ENCODE peak calls at places on chromosomes 11 and 22, in nine cellular contexts. One of them, this sample, is unnamed.

GRCh38 chr11:39724404-39724803 is 1735.0 kb downstream of the LRRC4C start:
- DNase-seq in Caco-2: no peak
- DNase-seq in H1: no peak
- DNase-seq in Peyer's patch: no peak
- DNase-seq in tibial nerve: no peak
- DNase-seq in body of pancreas: no peak
- DNase-seq in A549: no peak
- DNase-seq in dorsolateral prefrontal cortex: no peak
- DNase-seq in fibroblast of mammary gland: no peak
- DNase-seq in this sample: no peak

GRCh38 chr11:57543601-57544000 is 6.2 kb downstream of the SMTNL1 start:
- DNase-seq in Caco-2: peak
- DNase-seq in H1: no peak
- DNase-seq in Peyer's patch: peak
- DNase-seq in tibial nerve: no peak
- DNase-seq in body of pancreas: no peak
- DNase-seq in A549: no peak
- DNase-seq in dorsolateral prefrontal cortex: no peak
- DNase-seq in fibroblast of mammary gland: no peak
- DNase-seq in this sample: no peak

GRCh38 chr22:45656577-45656976 is 15.1 kb upstream of the ATXN10 start:
- DNase-seq in Caco-2: no peak
- DNase-seq in H1: no peak
- DNase-seq in Peyer's patch: no peak
- DNase-seq in tibial nerve: no peak
- DNase-seq in body of pancreas: no peak
- DNase-seq in A549: no peak
- DNase-seq in dorsolateral prefrontal cortex: no peak
- DNase-seq in fibroblast of mammary gland: no peak
- DNase-seq in this sample: no peak

GRCh38 chr11:12529041-12529440 is 145.2 kb upstream of the TEAD1 start:
- DNase-seq in Caco-2: no peak
- DNase-seq in H1: no peak
- DNase-seq in Peyer's patch: no peak
- DNase-seq in tibial nerve: no peak
- DNase-seq in body of pancreas: no peak
- DNase-seq in A549: no peak
- DNase-seq in dorsolateral prefrontal cortex: no peak
- DNase-seq in fibroblast of mammary gland: no peak
- DNase-seq in this sample: no peak

GRCh38 chr11:65791719-65792213 is 4.9 kb downstream of the OVOL1 start:
- DNase-seq in Caco-2: no peak
- DNase-seq in H1: no peak
- DNase-seq in Peyer's patch: peak
- DNase-seq in tibial nerve: no peak
- DNase-seq in body of pancreas: no peak
- DNase-seq in A549: no peak
- DNase-seq in dorsolateral prefrontal cortex: no peak
- DNase-seq in fibroblast of mammary gland: no peak
- DNase-seq in this sample: no peak

GRCh38 chr11:27372159-27372558 is 9.1 kb upstream of the CCDC34 start:
- DNase-seq in Caco-2: no peak
- DNase-seq in H1: no peak
- DNase-seq in Peyer's patch: no peak
- DNase-seq in tibial nerve: no peak
- DNase-seq in body of pancreas: no peak
- DNase-seq in A549: no peak
- DNase-seq in dorsolateral prefrontal cortex: no peak
- DNase-seq in fibroblast of mammary gland: no peak
- DNase-seq in this sample: no peak

GRCh38 chr22:39282642-39283311 is 36.6 kb downstream of the RPL3 start:
- DNase-seq in Caco-2: no peak
- DNase-seq in H1: no peak
- DNase-seq in Peyer's patch: no peak
- DNase-seq in tibial nerve: no peak
- DNase-seq in body of pancreas: no peak
- DNase-seq in A549: no peak
- DNase-seq in dorsolateral prefrontal cortex: no peak
- DNase-seq in fibroblast of mammary gland: no peak
- DNase-seq in this sample: no peak

GRCh38 chr11:116730568-116730967 is 42.2 kb downstream of the BUD13 start:
- DNase-seq in Caco-2: peak
- DNase-seq in H1: no peak
- DNase-seq in Peyer's patch: no peak
- DNase-seq in tibial nerve: no peak
- DNase-seq in body of pancreas: no peak
- DNase-seq in A549: no peak
- DNase-seq in dorsolateral prefrontal cortex: no peak
- DNase-seq in fibroblast of mammary gland: peak
- DNase-seq in this sample: no peak

GRCh38 chr22:39959640-39960447 is at the start of gene TMA7B:
- DNase-seq in Caco-2: no peak
- DNase-seq in H1: no peak
- DNase-seq in Peyer's patch: no peak
- DNase-seq in tibial nerve: no peak
- DNase-seq in body of pancreas: no peak
- DNase-seq in A549: peak
- DNase-seq in dorsolateral prefrontal cortex: peak
- DNase-seq in fibroblast of mammary gland: peak
- DNase-seq in this sample: no peak

GRCh38 chr11:61683116-61683515 is 2.9 kb downstream of the DAGLA start:
- DNase-seq in Caco-2: no peak
- DNase-seq in H1: no peak
- DNase-seq in Peyer's patch: no peak
- DNase-seq in tibial nerve: no peak
- DNase-seq in body of pancreas: no peak
- DNase-seq in A549: no peak
- DNase-seq in dorsolateral prefrontal cortex: no peak
- DNase-seq in fibroblast of mammary gland: no peak
- DNase-seq in this sample: no peak

GRCh38 chr11:15775051-15775541 is 581.2 kb downstream of the SOX6 start:
- DNase-seq in Caco-2: no peak
- DNase-seq in H1: no peak
- DNase-seq in Peyer's patch: no peak
- DNase-seq in tibial nerve: no peak
- DNase-seq in body of pancreas: no peak
- DNase-seq in A549: no peak
- DNase-seq in dorsolateral prefrontal cortex: no peak
- DNase-seq in fibroblast of mammary gland: no peak
- DNase-seq in this sample: no peak

GRCh38 chr11:75665126-75665525 is 3.7 kb downstream of the MAP6 start:
- DNase-seq in Caco-2: no peak
- DNase-seq in H1: no peak
- DNase-seq in Peyer's patch: no peak
- DNase-seq in tibial nerve: no peak
- DNase-seq in body of pancreas: no peak
- DNase-seq in A549: no peak
- DNase-seq in dorsolateral prefrontal cortex: no peak
- DNase-seq in fibroblast of mammary gland: no peak
- DNase-seq in this sample: no peak

GRCh38 chr11:77118086-77118485 is 10.0 kb upstream of the MYO7A start:
- DNase-seq in Caco-2: no peak
- DNase-seq in H1: no peak
- DNase-seq in Peyer's patch: no peak
- DNase-seq in tibial nerve: no peak
- DNase-seq in body of pancreas: no peak
- DNase-seq in A549: no peak
- DNase-seq in dorsolateral prefrontal cortex: no peak
- DNase-seq in fibroblast of mammary gland: no peak
- DNase-seq in this sample: no peak
- TF ChIP-seq CTCF in Caco-2: no peak
- TF ChIP-seq CTCF in H1: no peak
- TF ChIP-seq CTCF in Peyer's patch: no peak
- TF ChIP-seq CTCF in tibial nerve: no peak
- TF ChIP-seq CTCF in body of pancreas: no peak
- TF ChIP-seq CTCF in A549: no peak
- TF ChIP-seq CTCF in dorsolateral prefrontal cortex: no peak
- TF ChIP-seq CTCF in fibroblast of mammary gland: no peak
- TF ChIP-seq CTCF in this sample: no peak

GRCh38 chr11:106131998-106132397 is 54.5 kb downstream of the AASDHPPT start:
- DNase-seq in Caco-2: no peak
- DNase-seq in H1: no peak
- DNase-seq in Peyer's patch: no peak
- DNase-seq in tibial nerve: no peak
- DNase-seq in body of pancreas: no peak
- DNase-seq in A549: no peak
- DNase-seq in dorsolateral prefrontal cortex: no peak
- DNase-seq in fibroblast of mammary gland: no peak
- DNase-seq in this sample: no peak

GRCh38 chr11:106132582-106133354 is 55.3 kb downstream of the AASDHPPT start:
- DNase-seq in Caco-2: no peak
- DNase-seq in H1: no peak
- DNase-seq in Peyer's patch: no peak
- DNase-seq in tibial nerve: no peak
- DNase-seq in body of pancreas: no peak
- DNase-seq in A549: no peak
- DNase-seq in dorsolateral prefrontal cortex: no peak
- DNase-seq in fibroblast of mammary gland: no peak
- DNase-seq in this sample: no peak

GRCh38 chr11:106137061-106137460 is 59.6 kb downstream of the AASDHPPT start:
- DNase-seq in Caco-2: no peak
- DNase-seq in H1: no peak
- DNase-seq in Peyer's patch: no peak
- DNase-seq in tibial nerve: no peak
- DNase-seq in body of pancreas: no peak
- DNase-seq in A549: no peak
- DNase-seq in dorsolateral prefrontal cortex: no peak
- DNase-seq in fibroblast of mammary gland: no peak
- DNase-seq in this sample: no peak

GRCh38 chr11:106137758-106138157 is 60.3 kb downstream of the AASDHPPT start:
- DNase-seq in Caco-2: no peak
- DNase-seq in H1: no peak
- DNase-seq in Peyer's patch: no peak
- DNase-seq in tibial nerve: no peak
- DNase-seq in body of pancreas: no peak
- DNase-seq in A549: no peak
- DNase-seq in dorsolateral prefrontal cortex: no peak
- DNase-seq in fibroblast of mammary gland: no peak
- DNase-seq in this sample: no peak

GRCh38 chr11:106133529-106133928 is 56.1 kb downstream of the AASDHPPT start:
- DNase-seq in Caco-2: no peak
- DNase-seq in H1: no peak
- DNase-seq in Peyer's patch: no peak
- DNase-seq in tibial nerve: no peak
- DNase-seq in body of pancreas: no peak
- DNase-seq in A549: no peak
- DNase-seq in dorsolateral prefrontal cortex: no peak
- DNase-seq in fibroblast of mammary gland: peak
- DNase-seq in this sample: no peak
- TF ChIP-seq CTCF in Caco-2: no peak
- TF ChIP-seq CTCF in H1: peak
- TF ChIP-seq CTCF in Peyer's patch: no peak
- TF ChIP-seq CTCF in tibial nerve: no peak
- TF ChIP-seq CTCF in body of pancreas: no peak
- TF ChIP-seq CTCF in A549: peak
- TF ChIP-seq CTCF in dorsolateral prefrontal cortex: no peak
- TF ChIP-seq CTCF in fibroblast of mammary gland: peak
- TF ChIP-seq CTCF in this sample: no peak

GRCh38 chr22:24937114-24937513 is 9.4 kb downstream of the LHFPL7 start:
- DNase-seq in Caco-2: no peak
- DNase-seq in H1: no peak
- DNase-seq in Peyer's patch: no peak
- DNase-seq in tibial nerve: no peak
- DNase-seq in body of pancreas: peak
- DNase-seq in A549: peak
- DNase-seq in dorsolateral prefrontal cortex: no peak
- DNase-seq in fibroblast of mammary gland: peak
- DNase-seq in this sample: no peak
- TF ChIP-seq CTCF in Caco-2: peak
- TF ChIP-seq CTCF in H1: peak
- TF ChIP-seq CTCF in Peyer's patch: no peak
- TF ChIP-seq CTCF in tibial nerve: no peak
- TF ChIP-seq CTCF in body of pancreas: no peak
- TF ChIP-seq CTCF in A549: peak
- TF ChIP-seq CTCF in dorsolateral prefrontal cortex: no peak
- TF ChIP-seq CTCF in fibroblast of mammary gland: peak
- TF ChIP-seq CTCF in this sample: no peak

GRCh38 chr22:36350751-36351594 is 36.8 kb downstream of the MYH9 start:
- DNase-seq in Caco-2: no peak
- DNase-seq in H1: no peak
- DNase-seq in Peyer's patch: no peak
- DNase-seq in tibial nerve: no peak
- DNase-seq in body of pancreas: peak
- DNase-seq in A549: peak
- DNase-seq in dorsolateral prefrontal cortex: no peak
- DNase-seq in fibroblast of mammary gland: peak
- DNase-seq in this sample: no peak

GRCh38 chr22:36355894-36356293 is 31.9 kb downstream of the MYH9 start:
- DNase-seq in Caco-2: no peak
- DNase-seq in H1: no peak
- DNase-seq in Peyer's patch: no peak
- DNase-seq in tibial nerve: no peak
- DNase-seq in body of pancreas: peak
- DNase-seq in A549: no peak
- DNase-seq in dorsolateral prefrontal cortex: no peak
- DNase-seq in fibroblast of mammary gland: no peak
- DNase-seq in this sample: no peak

GRCh38 chr22:36351921-36352774 is 35.6 kb downstream of the MYH9 start:
- DNase-seq in Caco-2: peak
- DNase-seq in H1: no peak
- DNase-seq in Peyer's patch: no peak
- DNase-seq in tibial nerve: no peak
- DNase-seq in body of pancreas: peak
- DNase-seq in A549: peak
- DNase-seq in dorsolateral prefrontal cortex: no peak
- DNase-seq in fibroblast of mammary gland: peak
- DNase-seq in this sample: no peak

GRCh38 chr22:36355362-36355761 is 32.4 kb downstream of the MYH9 start:
- DNase-seq in Caco-2: no peak
- DNase-seq in H1: no peak
- DNase-seq in Peyer's patch: no peak
- DNase-seq in tibial nerve: no peak
- DNase-seq in body of pancreas: no peak
- DNase-seq in A549: no peak
- DNase-seq in dorsolateral prefrontal cortex: no peak
- DNase-seq in fibroblast of mammary gland: peak
- DNase-seq in this sample: no peak

DNA sequence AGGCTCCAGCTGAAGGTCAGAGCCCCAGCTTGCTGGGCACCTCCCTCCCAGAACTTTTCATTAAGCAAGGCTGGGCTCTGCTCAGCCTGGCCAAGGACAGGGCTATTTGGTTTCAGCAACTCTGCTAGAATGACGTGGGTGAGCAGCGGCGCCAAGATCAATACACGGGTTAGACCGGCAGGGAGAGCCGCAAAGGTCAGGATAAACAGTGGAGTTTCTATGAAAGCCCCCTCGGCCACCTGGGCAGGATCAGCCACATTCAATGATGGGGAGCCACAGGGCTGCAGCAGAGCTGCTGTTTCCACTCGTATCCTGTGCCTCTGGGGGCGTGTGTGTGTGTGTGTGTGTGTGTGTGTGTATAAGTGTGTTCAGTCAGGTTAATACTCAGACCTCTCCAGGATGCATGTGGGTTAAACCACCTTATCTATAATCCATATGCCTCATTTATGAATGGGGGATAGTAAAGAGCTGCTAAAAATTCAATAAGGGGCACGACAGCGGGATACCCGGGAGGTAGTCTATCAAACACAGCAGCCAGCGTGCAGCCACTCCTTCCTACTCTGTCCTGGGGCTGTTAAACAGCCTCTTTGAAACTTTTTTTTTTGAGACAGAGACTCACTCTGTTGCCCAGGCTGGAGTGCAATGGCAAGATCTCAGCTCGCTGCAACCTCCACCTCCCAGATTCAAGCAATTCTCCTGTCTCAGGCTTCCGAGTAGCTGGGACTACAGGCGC is 34.8 kb downstream of the MYH9 start:
- DNase-seq in Caco-2: no peak
- DNase-seq in H1: no peak
- DNase-seq in Peyer's patch: peak
- DNase-seq in tibial nerve: peak
- DNase-seq in body of pancreas: peak
- DNase-seq in A549: peak
- DNase-seq in dorsolateral prefrontal cortex: no peak
- DNase-seq in fibroblast of mammary gland: peak
- DNase-seq in this sample: no peak
- TF ChIP-seq CTCF in Caco-2: no peak
- TF ChIP-seq CTCF in H1: no peak
- TF ChIP-seq CTCF in Peyer's patch: no peak
- TF ChIP-seq CTCF in tibial nerve: no peak
- TF ChIP-seq CTCF in body of pancreas: no peak
- TF ChIP-seq CTCF in A549: no peak
- TF ChIP-seq CTCF in dorsolateral prefrontal cortex: no peak
- TF ChIP-seq CTCF in fibroblast of mammary gland: no peak
- TF ChIP-seq CTCF in this sample: no peak